ENCODE peak calls at places on chromosomes 6 and 20, in five cellular contexts. One of them, this sample, is unnamed. For H3K4me1, the result is how much of the 10 kb centered on the place peaks cover.

GRCh38 chr6:71228461-71229041 is 60.1 kb upstream of the OGFRL1 start:
- DNase-seq in colonic mucosa: no peak
- DNase-seq in CD8-positive, alpha-beta T cell: no peak
- DNase-seq in iPS DF 6.9: no peak
- DNase-seq in stomach: no peak
- DNase-seq in this sample: no peak

GRCh38 chr20:62768234-62768814 is 27.9 kb upstream of the MRGBP start:
- DNase-seq in colonic mucosa: no peak
- DNase-seq in CD8-positive, alpha-beta T cell: no peak
- DNase-seq in iPS DF 6.9: no peak
- DNase-seq in stomach: no peak
- DNase-seq in this sample: no peak

GRCh38 chr6:100549406-100550167 is 84.9 kb upstream of the SIM1 start:
- DNase-seq in colonic mucosa: no peak
- DNase-seq in CD8-positive, alpha-beta T cell: no peak
- DNase-seq in iPS DF 6.9: no peak
- DNase-seq in stomach: no peak
- DNase-seq in this sample: no peak

GRCh38 chr20:31704225-31705119 is 18.2 kb downstream of the BCL2L1 start:
- DNase-seq in colonic mucosa: peak
- DNase-seq in CD8-positive, alpha-beta T cell: no peak
- DNase-seq in iPS DF 6.9: no peak
- DNase-seq in stomach: peak
- DNase-seq in this sample: no peak

GRCh38 chr6:112154711-112155110 is 67.3 kb downstream of the FAM229B start:
- DNase-seq in colonic mucosa: no peak
- DNase-seq in CD8-positive, alpha-beta T cell: no peak
- DNase-seq in iPS DF 6.9: no peak
- DNase-seq in stomach: no peak
- DNase-seq in this sample: no peak

GRCh38 chr6:136523196-136523595 is 27.0 kb downstream of the MAP7 start:
- DNase-seq in colonic mucosa: no peak
- DNase-seq in CD8-positive, alpha-beta T cell: no peak
- DNase-seq in iPS DF 6.9: no peak
- DNase-seq in stomach: no peak
- DNase-seq in this sample: no peak

GRCh38 chr6:113632220-113632864 is 224.8 kb upstream of the MARCKS start:
- DNase-seq in colonic mucosa: peak
- DNase-seq in CD8-positive, alpha-beta T cell: no peak
- DNase-seq in iPS DF 6.9: no peak
- DNase-seq in stomach: peak
- DNase-seq in this sample: no peak

GRCh38 chr6:170223718-170224693 is 66.9 kb downstream of the DLL1 start:
- DNase-seq in colonic mucosa: no peak
- DNase-seq in CD8-positive, alpha-beta T cell: no peak
- DNase-seq in iPS DF 6.9: no peak
- DNase-seq in stomach: no peak
- DNase-seq in this sample: no peak

GRCh38 chr6:13272131-13273046 is 55.9 kb downstream of the TBC1D7 start:
- DNase-seq in colonic mucosa: peak
- DNase-seq in CD8-positive, alpha-beta T cell: no peak
- DNase-seq in iPS DF 6.9: no peak
- DNase-seq in stomach: peak
- DNase-seq in this sample: no peak

GRCh38 chr6:84772428-84773132 is 8.2 kb upstream of the TBX18 start:
- DNase-seq in colonic mucosa: no peak
- DNase-seq in CD8-positive, alpha-beta T cell: no peak
- DNase-seq in iPS DF 6.9: no peak
- DNase-seq in stomach: no peak
- DNase-seq in this sample: no peak
- H3K4me3 ChIP-seq in colonic mucosa: no peak
- H3K4me3 ChIP-seq in CD8-positive, alpha-beta T cell: no peak
- H3K4me3 ChIP-seq in iPS DF 6.9: no peak
- H3K4me3 ChIP-seq in stomach: no peak
- H3K4me3 ChIP-seq in this sample: no peak

GRCh38 chr20:17674722-17675518 is 7.1 kb downstream of the RRBP1 start:
- DNase-seq in colonic mucosa: no peak
- DNase-seq in CD8-positive, alpha-beta T cell: no peak
- DNase-seq in iPS DF 6.9: no peak
- DNase-seq in stomach: no peak
- DNase-seq in this sample: no peak
- H3K27ac ChIP-seq in colonic mucosa: no peak
- H3K27ac ChIP-seq in CD8-positive, alpha-beta T cell: no peak
- H3K27ac ChIP-seq in iPS DF 6.9: no peak
- H3K27ac ChIP-seq in stomach: peak
- H3K27ac ChIP-seq in this sample: no peak

DNA sequence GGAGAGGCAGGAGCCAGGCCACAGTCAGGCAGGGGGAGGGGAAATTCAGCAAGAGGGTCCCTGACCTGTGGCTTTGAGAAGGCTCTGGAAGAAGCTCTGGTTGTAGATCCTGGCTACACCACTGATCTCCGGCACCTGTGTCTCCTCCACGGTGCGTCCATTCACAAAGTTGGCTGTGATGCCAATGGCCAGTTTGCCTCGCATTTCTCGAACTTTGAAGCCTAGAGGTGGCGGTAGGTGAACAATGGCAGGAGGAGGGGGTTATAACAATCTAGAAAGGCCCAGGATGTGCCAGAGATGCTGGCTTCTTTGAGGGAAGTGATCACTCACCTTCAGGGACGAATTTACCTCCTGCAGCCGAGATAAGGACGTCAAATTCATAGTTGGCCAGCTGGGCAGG is 3.4 kb downstream of the MICAL1 start:
- DNase-seq in colonic mucosa: no peak
- DNase-seq in CD8-positive, alpha-beta T cell: no peak
- DNase-seq in iPS DF 6.9: no peak
- DNase-seq in stomach: no peak
- DNase-seq in this sample: no peak
- H3K4me1 ChIP-seq in colonic mucosa: under half
- H3K4me1 ChIP-seq in CD8-positive, alpha-beta T cell: half or more
- H3K4me1 ChIP-seq in iPS DF 6.9: under half
- H3K4me1 ChIP-seq in stomach: under half
- H3K4me1 ChIP-seq in this sample: half or more

DNA sequence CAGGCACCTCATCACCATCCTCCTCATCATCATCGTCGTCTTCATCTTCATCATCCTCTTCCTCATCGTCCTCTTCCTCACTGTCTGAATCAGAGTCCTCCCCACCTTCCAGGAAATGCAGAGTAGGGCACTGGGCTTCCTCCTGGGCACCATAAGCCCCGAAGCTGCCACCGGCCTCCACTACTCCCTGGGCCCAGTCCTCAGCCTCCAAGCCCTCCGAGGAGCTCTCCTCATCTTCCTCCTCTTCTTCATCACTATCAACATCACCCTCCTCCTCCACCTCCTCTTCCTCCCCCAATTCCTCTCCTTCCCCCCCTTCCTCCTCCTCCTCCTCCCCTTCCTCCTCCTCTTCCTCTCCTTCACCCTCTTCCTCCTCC is 1.7 kb downstream of the CENPB start:
- DNase-seq in colonic mucosa: no peak
- DNase-seq in CD8-positive, alpha-beta T cell: no peak
- DNase-seq in iPS DF 6.9: no peak
- DNase-seq in stomach: no peak
- DNase-seq in this sample: no peak
- H3K4me3 ChIP-seq in colonic mucosa: peak
- H3K4me3 ChIP-seq in CD8-positive, alpha-beta T cell: no peak
- H3K4me3 ChIP-seq in iPS DF 6.9: no peak
- H3K4me3 ChIP-seq in stomach: peak
- H3K4me3 ChIP-seq in this sample: no peak

DNA sequence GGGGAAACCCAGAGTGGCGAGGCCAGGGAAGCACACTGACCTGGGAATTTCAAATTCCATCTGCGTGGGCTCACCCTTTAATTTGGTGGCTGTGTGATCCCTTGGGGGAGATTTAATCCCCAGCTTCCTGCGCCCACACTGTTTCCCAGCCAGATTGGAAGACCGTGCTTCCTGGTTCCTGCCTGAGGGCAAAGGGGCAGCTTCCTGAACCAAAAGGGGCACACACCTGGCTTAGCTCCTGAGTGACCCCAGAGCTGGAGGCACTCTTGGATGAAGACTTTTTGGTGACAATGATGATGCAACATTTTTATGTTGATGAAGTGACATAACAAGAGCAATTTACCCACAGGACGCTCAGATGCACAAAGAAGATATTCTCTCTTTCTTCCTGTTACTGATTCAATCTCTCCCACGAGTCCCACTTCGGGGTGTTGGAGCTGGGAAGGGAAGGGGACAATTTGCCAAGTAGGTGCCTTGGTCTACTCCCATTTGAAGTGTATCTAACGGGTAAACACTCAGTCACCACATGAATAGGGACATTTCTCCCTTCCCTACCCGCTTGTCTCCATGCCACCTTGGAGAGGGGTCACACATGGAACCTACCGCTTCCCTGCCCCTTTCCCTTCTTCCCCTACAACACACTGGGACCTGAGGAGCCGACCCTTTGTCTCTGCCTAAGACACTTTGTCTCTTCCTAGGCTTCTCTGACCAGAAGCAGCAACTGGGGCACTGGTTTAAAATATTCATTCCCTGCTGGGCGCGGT is 28.6 kb upstream of the CDKN1A start:
- DNase-seq in colonic mucosa: no peak
- DNase-seq in CD8-positive, alpha-beta T cell: no peak
- DNase-seq in iPS DF 6.9: no peak
- DNase-seq in stomach: no peak
- DNase-seq in this sample: no peak
- H3K27ac ChIP-seq in colonic mucosa: no peak
- H3K27ac ChIP-seq in CD8-positive, alpha-beta T cell: no peak
- H3K27ac ChIP-seq in iPS DF 6.9: no peak
- H3K27ac ChIP-seq in stomach: no peak
- H3K27ac ChIP-seq in this sample: no peak